ENCODE peak calls at places on chromosomes 5 and 9, in five cellular contexts. V is stimulated activated CD8-positive, alpha-beta memory T cell treated with anti-CD3 and anti-CD28 coated beads, Interleukin-15, amount 100 ng/mL, for 1 hour; G is PC-3; K is WTC11; L is MCF 10A. O is an unnamed sample.

GRCh38 chr5:133277744-133278143 is 225.9 kb downstream of the HSPA4 start:
- DNase-seq in V (no peak), G (no peak), K (no peak), L (no peak), O (no peak)

GRCh38 chr5:53027913-53028312 is 38.8 kb downstream of the ITGA2 start:
- DNase-seq in V (no peak), G (peak), K (no peak), L (peak), O (no peak)

GRCh38 chr5:125325488-125325887 is 579.0 kb upstream of the ZNF608 start:
- DNase-seq in V (no peak), G (no peak), K (no peak), L (no peak), O (no peak)

GRCh38 chr9:133424187-133424586 is 2.0 kb downstream of the ADAMTS13 start:
- DNase-seq in V (no peak), G (no peak), K (no peak), L (no peak), O (no peak)

GRCh38 chr5:1912951-1913565 is 30.3 kb upstream of the IRX4 start:
- DNase-seq in V (no peak), G (no peak), K (no peak), L (no peak), O (no peak)

GRCh38 chr5:125976421-125977060 is 446.7 kb upstream of the GRAMD2B start:
- DNase-seq in V (no peak), G (no peak), K (no peak), L (no peak), O (no peak)

GRCh38 chr9:126692759-126693427 is 79.2 kb downstream of the LMX1B start:
- DNase-seq in V (no peak), G (no peak), K (peak), L (no peak), O (no peak)

GRCh38 chr5:5492087-5492933 is 69.8 kb downstream of the ICE1 start:
- DNase-seq in V (no peak), G (peak), K (no peak), L (peak), O (no peak)

GRCh38 chr9:129933215-129933614 is 98.0 kb downstream of the USP20 start:
- DNase-seq in V (no peak), G (no peak), K (no peak), L (no peak), O (no peak)

GRCh38 chr9:134880484-134881312 is at the start of gene FCN2:
- DNase-seq in V (no peak), G (no peak), K (no peak), L (no peak), O (no peak)

GRCh38 chr5:131413605-131414559 is 150.0 kb downstream of the CDC42SE2 start:
- DNase-seq in V (no peak), G (no peak), K (no peak), L (no peak), O (no peak)

O was measured in central memory CD8-positive, alpha-beta T cell.